ENCODE peak calls at places on chromosomes 3 and 15, in four cellular contexts. One of them, this sample, is unnamed.

GRCh38 chr3:155963557-155963956 is 93.1 kb downstream of the GMPS start:
- DNase-seq in Calu3: no peak
- DNase-seq in activated CD4-positive, alpha-beta T cell treated with anti-CD3 and anti-CD28 coated beads for 24 hours: no peak
- DNase-seq in iPS DF 19.7: no peak
- DNase-seq in this sample: peak

GRCh38 chr3:195714380-195715011 is 6.3 kb upstream of the MUC20 start:
- DNase-seq in Calu3: no peak
- DNase-seq in activated CD4-positive, alpha-beta T cell treated with anti-CD3 and anti-CD28 coated beads for 24 hours: no peak
- DNase-seq in iPS DF 19.7: no peak
- DNase-seq in this sample: peak

GRCh38 chr3:115523467-115523866 is 99.8 kb upstream of the GAP43 start:
- DNase-seq in Calu3: no peak
- DNase-seq in activated CD4-positive, alpha-beta T cell treated with anti-CD3 and anti-CD28 coated beads for 24 hours: no peak
- DNase-seq in iPS DF 19.7: no peak
- DNase-seq in this sample: no peak

GRCh38 chr3:51620543-51620942 is 50.5 kb upstream of the TEX264 start:
- DNase-seq in Calu3: no peak
- DNase-seq in activated CD4-positive, alpha-beta T cell treated with anti-CD3 and anti-CD28 coated beads for 24 hours: no peak
- DNase-seq in iPS DF 19.7: no peak
- DNase-seq in this sample: peak

GRCh38 chr15:101689901-101690300 is 34.4 kb downstream of the TARS3 start:
- DNase-seq in Calu3: no peak
- DNase-seq in activated CD4-positive, alpha-beta T cell treated with anti-CD3 and anti-CD28 coated beads for 24 hours: no peak
- DNase-seq in iPS DF 19.7: no peak
- DNase-seq in this sample: peak

GRCh38 chr3:124919756-124920155 is 14.8 kb downstream of the MUC13 start:
- DNase-seq in Calu3: no peak
- DNase-seq in activated CD4-positive, alpha-beta T cell treated with anti-CD3 and anti-CD28 coated beads for 24 hours: no peak
- DNase-seq in iPS DF 19.7: no peak
- DNase-seq in this sample: peak

GRCh38 chr3:18747383-18747782 is 322.2 kb upstream of the SATB1 start:
- DNase-seq in Calu3: no peak
- DNase-seq in activated CD4-positive, alpha-beta T cell treated with anti-CD3 and anti-CD28 coated beads for 24 hours: no peak
- DNase-seq in iPS DF 19.7: no peak
- DNase-seq in this sample: no peak

GRCh38 chr3:178382388-178383061 is 153.7 kb upstream of the KCNMB2 start:
- DNase-seq in Calu3: no peak
- DNase-seq in activated CD4-positive, alpha-beta T cell treated with anti-CD3 and anti-CD28 coated beads for 24 hours: no peak
- DNase-seq in iPS DF 19.7: no peak
- DNase-seq in this sample: peak

GRCh38 chr15:50819344-50819743 is 53.8 kb upstream of the SPPL2A start:
- DNase-seq in Calu3: no peak
- DNase-seq in activated CD4-positive, alpha-beta T cell treated with anti-CD3 and anti-CD28 coated beads for 24 hours: no peak
- DNase-seq in iPS DF 19.7: no peak
- DNase-seq in this sample: peak

GRCh38 chr3:186520436-186520835 is 23.7 kb downstream of the CRYGS start:
- DNase-seq in Calu3: no peak
- DNase-seq in activated CD4-positive, alpha-beta T cell treated with anti-CD3 and anti-CD28 coated beads for 24 hours: no peak
- DNase-seq in iPS DF 19.7: no peak
- DNase-seq in this sample: no peak

GRCh38 chr15:99962006-99962561 is 228.8 kb upstream of the LYSMD4 start:
- DNase-seq in Calu3: no peak
- DNase-seq in activated CD4-positive, alpha-beta T cell treated with anti-CD3 and anti-CD28 coated beads for 24 hours: no peak
- DNase-seq in iPS DF 19.7: no peak
- DNase-seq in this sample: no peak

GRCh38 chr15:43920815-43921214 is 94.0 kb downstream of the WDR76 start:
- DNase-seq in Calu3: no peak
- DNase-seq in activated CD4-positive, alpha-beta T cell treated with anti-CD3 and anti-CD28 coated beads for 24 hours: no peak
- DNase-seq in iPS DF 19.7: no peak
- DNase-seq in this sample: no peak

GRCh38 chr15:94324117-94324826 is 92.9 kb downstream of the MCTP2 start:
- DNase-seq in Calu3: peak
- DNase-seq in activated CD4-positive, alpha-beta T cell treated with anti-CD3 and anti-CD28 coated beads for 24 hours: peak
- DNase-seq in iPS DF 19.7: peak
- DNase-seq in this sample: peak

GRCh38 chr3:113776564-113776963 is 29.7 kb downstream of the ATP6V1A start:
- DNase-seq in Calu3: no peak
- DNase-seq in activated CD4-positive, alpha-beta T cell treated with anti-CD3 and anti-CD28 coated beads for 24 hours: no peak
- DNase-seq in iPS DF 19.7: no peak
- DNase-seq in this sample: no peak

GRCh38 chr15:48415036-48415886 is 84.0 kb downstream of the DUT start:
- DNase-seq in Calu3: no peak
- DNase-seq in activated CD4-positive, alpha-beta T cell treated with anti-CD3 and anti-CD28 coated beads for 24 hours: no peak
- DNase-seq in iPS DF 19.7: no peak
- DNase-seq in this sample: peak

GRCh38 chr3:44865272-44866005 is 3.7 kb downstream of the TMEM42 start:
- DNase-seq in Calu3: no peak
- DNase-seq in activated CD4-positive, alpha-beta T cell treated with anti-CD3 and anti-CD28 coated beads for 24 hours: no peak
- DNase-seq in iPS DF 19.7: no peak
- DNase-seq in this sample: no peak

GRCh38 chr3:36695769-36696137 is 68.6 kb downstream of the DCLK3 start:
- DNase-seq in Calu3: no peak
- DNase-seq in activated CD4-positive, alpha-beta T cell treated with anti-CD3 and anti-CD28 coated beads for 24 hours: no peak
- DNase-seq in iPS DF 19.7: no peak
- DNase-seq in this sample: peak

GRCh38 chr3:105806361-105806760 is 62.5 kb downstream of the CBLB start:
- DNase-seq in Calu3: no peak
- DNase-seq in activated CD4-positive, alpha-beta T cell treated with anti-CD3 and anti-CD28 coated beads for 24 hours: no peak
- DNase-seq in iPS DF 19.7: no peak
- DNase-seq in this sample: peak

GRCh38 chr3:183695569-183696364 is 1.8 kb upstream of the YEATS2 start:
- DNase-seq in Calu3: no peak
- DNase-seq in activated CD4-positive, alpha-beta T cell treated with anti-CD3 and anti-CD28 coated beads for 24 hours: no peak
- DNase-seq in iPS DF 19.7: no peak
- DNase-seq in this sample: no peak

GRCh38 chr15:82810061-82810862 is 834 bp downstream of the WHAMM start:
- DNase-seq in Calu3: peak
- DNase-seq in activated CD4-positive, alpha-beta T cell treated with anti-CD3 and anti-CD28 coated beads for 24 hours: peak
- DNase-seq in iPS DF 19.7: no peak
- DNase-seq in this sample: peak

GRCh38 chr3:136751259-136752045 is 726 bp downstream of the STAG1 start:
- DNase-seq in Calu3: peak
- DNase-seq in activated CD4-positive, alpha-beta T cell treated with anti-CD3 and anti-CD28 coated beads for 24 hours: peak
- DNase-seq in iPS DF 19.7: no peak
- DNase-seq in this sample: peak

GRCh38 chr3:140809326-140809725 is 131.5 kb downstream of the TRIM42 start:
- DNase-seq in Calu3: no peak
- DNase-seq in activated CD4-positive, alpha-beta T cell treated with anti-CD3 and anti-CD28 coated beads for 24 hours: no peak
- DNase-seq in iPS DF 19.7: no peak
- DNase-seq in this sample: no peak

GRCh38 chr3:30704931-30705890 is 98.8 kb downstream of the TGFBR2 start:
- DNase-seq in Calu3: no peak
- DNase-seq in activated CD4-positive, alpha-beta T cell treated with anti-CD3 and anti-CD28 coated beads for 24 hours: no peak
- DNase-seq in iPS DF 19.7: no peak
- DNase-seq in this sample: no peak

GRCh38 chr3:40258555-40258954 is 51.0 kb upstream of the EIF1B start:
- DNase-seq in Calu3: no peak
- DNase-seq in activated CD4-positive, alpha-beta T cell treated with anti-CD3 and anti-CD28 coated beads for 24 hours: no peak
- DNase-seq in iPS DF 19.7: no peak
- DNase-seq in this sample: peak

GRCh38 chr3:87446849-87447387 is 170.5 kb upstream of the POU1F1 start:
- DNase-seq in Calu3: no peak
- DNase-seq in activated CD4-positive, alpha-beta T cell treated with anti-CD3 and anti-CD28 coated beads for 24 hours: no peak
- DNase-seq in iPS DF 19.7: peak
- DNase-seq in this sample: no peak

This sample was measured in GM23248.